ENCODE peak calls at places on chromosomes 2 and 18, in nine cellular contexts. One of them, this sample, is unnamed.
A peak's percentile ranks its signal among the peaks of the same experiment; 100 is the strongest.

GRCh38 chr2:20414806-20415205 is 32.1 kb upstream of the RHOB start:
- DNase-seq in K562: no peak
- DNase-seq in A549: no peak
- DNase-seq in H1: no peak
- DNase-seq in sigmoid colon: peak; percentile 46
- DNase-seq in upper lobe of left lung: peak; percentile 19
- DNase-seq in breast epithelium: no peak
- DNase-seq in endothelial cell of umbilical vein: no peak
- DNase-seq in uterus: peak; percentile 5
- DNase-seq in this sample: no peak

GRCh38 chr2:33363599-33364300 is 112.7 kb upstream of the RASGRP3 start:
- DNase-seq in K562: no peak
- DNase-seq in A549: no peak
- DNase-seq in H1: no peak
- DNase-seq in sigmoid colon: no peak
- DNase-seq in upper lobe of left lung: no peak
- DNase-seq in breast epithelium: no peak
- DNase-seq in endothelial cell of umbilical vein: peak; percentile 53
- DNase-seq in uterus: no peak
- DNase-seq in this sample: peak; percentile 11

GRCh38 chr18:75290737-75291358 is 80.3 kb downstream of the TSHZ1 start:
- DNase-seq in K562: no peak
- DNase-seq in A549: no peak
- DNase-seq in H1: no peak
- DNase-seq in sigmoid colon: no peak
- DNase-seq in upper lobe of left lung: no peak
- DNase-seq in breast epithelium: no peak
- DNase-seq in endothelial cell of umbilical vein: no peak
- DNase-seq in uterus: no peak
- DNase-seq in this sample: no peak

GRCh38 chr2:12493031-12493513 is 223.7 kb upstream of the TRIB2 start:
- DNase-seq in K562: peak; percentile 86
- DNase-seq in A549: no peak
- DNase-seq in H1: no peak
- DNase-seq in sigmoid colon: no peak
- DNase-seq in upper lobe of left lung: peak; percentile 29
- DNase-seq in breast epithelium: no peak
- DNase-seq in endothelial cell of umbilical vein: peak; percentile 12
- DNase-seq in uterus: peak; percentile 84
- DNase-seq in this sample: peak; percentile 66

GRCh38 chr18:8351173-8351572 is 258.1 kb upstream of the RAB12 start:
- DNase-seq in K562: no peak
- DNase-seq in A549: no peak
- DNase-seq in H1: no peak
- DNase-seq in sigmoid colon: no peak
- DNase-seq in upper lobe of left lung: no peak
- DNase-seq in breast epithelium: no peak
- DNase-seq in endothelial cell of umbilical vein: no peak
- DNase-seq in uterus: no peak
- DNase-seq in this sample: no peak

GRCh38 chr2:233458031-233458610 is 103.8 kb downstream of the DGKD start:
- DNase-seq in K562: no peak
- DNase-seq in A549: no peak
- DNase-seq in H1: no peak
- DNase-seq in sigmoid colon: no peak
- DNase-seq in upper lobe of left lung: no peak
- DNase-seq in breast epithelium: no peak
- DNase-seq in endothelial cell of umbilical vein: no peak
- DNase-seq in uterus: no peak
- DNase-seq in this sample: no peak

GRCh38 chr2:121427187-121427689 is 103.4 kb upstream of the RNU4ATAC start:
- DNase-seq in K562: no peak
- DNase-seq in A549: no peak
- DNase-seq in H1: no peak
- DNase-seq in sigmoid colon: no peak
- DNase-seq in upper lobe of left lung: no peak
- DNase-seq in breast epithelium: no peak
- DNase-seq in endothelial cell of umbilical vein: no peak
- DNase-seq in uterus: no peak
- DNase-seq in this sample: no peak

GRCh38 chr2:224453892-224454291 is 52.0 kb upstream of the FAM124B start:
- DNase-seq in K562: no peak
- DNase-seq in A549: no peak
- DNase-seq in H1: no peak
- DNase-seq in sigmoid colon: no peak
- DNase-seq in upper lobe of left lung: no peak
- DNase-seq in breast epithelium: no peak
- DNase-seq in endothelial cell of umbilical vein: no peak
- DNase-seq in uterus: no peak
- DNase-seq in this sample: no peak

GRCh38 chr2:86107031-86107430 is 996 bp downstream of the PTCD3 start:
- DNase-seq in K562: no peak
- DNase-seq in A549: no peak
- DNase-seq in H1: no peak
- DNase-seq in sigmoid colon: no peak
- DNase-seq in upper lobe of left lung: no peak
- DNase-seq in breast epithelium: no peak
- DNase-seq in endothelial cell of umbilical vein: no peak
- DNase-seq in uterus: no peak
- DNase-seq in this sample: no peak

GRCh38 chr2:164719996-164720941 is 99.0 kb upstream of the GRB14 start:
- DNase-seq in K562: no peak
- DNase-seq in A549: no peak
- DNase-seq in H1: no peak
- DNase-seq in sigmoid colon: no peak
- DNase-seq in upper lobe of left lung: no peak
- DNase-seq in breast epithelium: peak; percentile 51
- DNase-seq in endothelial cell of umbilical vein: no peak
- DNase-seq in uterus: no peak
- DNase-seq in this sample: no peak

GRCh38 chr2:212815453-212815852 is 276.9 kb upstream of the ERBB4 start:
- DNase-seq in K562: no peak
- DNase-seq in A549: no peak
- DNase-seq in H1: no peak
- DNase-seq in sigmoid colon: no peak
- DNase-seq in upper lobe of left lung: no peak
- DNase-seq in breast epithelium: no peak
- DNase-seq in endothelial cell of umbilical vein: no peak
- DNase-seq in uterus: no peak
- DNase-seq in this sample: no peak

GRCh38 chr2:199160677-199161465 is 296.9 kb downstream of the SATB2 start:
- DNase-seq in K562: no peak
- DNase-seq in A549: no peak
- DNase-seq in H1: no peak
- DNase-seq in sigmoid colon: no peak
- DNase-seq in upper lobe of left lung: no peak
- DNase-seq in breast epithelium: no peak
- DNase-seq in endothelial cell of umbilical vein: peak; percentile 35
- DNase-seq in uterus: no peak
- DNase-seq in this sample: no peak

GRCh38 chr2:217075225-217075802 is 215.4 kb upstream of the TNP1 start:
- DNase-seq in K562: peak; percentile 45
- DNase-seq in A549: no peak
- DNase-seq in H1: no peak
- DNase-seq in sigmoid colon: no peak
- DNase-seq in upper lobe of left lung: no peak
- DNase-seq in breast epithelium: no peak
- DNase-seq in endothelial cell of umbilical vein: no peak
- DNase-seq in uterus: peak; percentile 56
- DNase-seq in this sample: no peak

GRCh38 chr2:160417745-160418397 is 75.7 kb downstream of the RBMS1 start:
- DNase-seq in K562: no peak
- DNase-seq in A549: no peak
- DNase-seq in H1: no peak
- DNase-seq in sigmoid colon: no peak
- DNase-seq in upper lobe of left lung: no peak
- DNase-seq in breast epithelium: no peak
- DNase-seq in endothelial cell of umbilical vein: peak; percentile 84
- DNase-seq in uterus: no peak
- DNase-seq in this sample: no peak

GRCh38 chr2:85794491-85795121 is 40.8 kb downstream of the ATOH8 start:
- DNase-seq in K562: no peak
- DNase-seq in A549: no peak
- DNase-seq in H1: no peak
- DNase-seq in sigmoid colon: peak; percentile 64
- DNase-seq in upper lobe of left lung: no peak
- DNase-seq in breast epithelium: no peak
- DNase-seq in endothelial cell of umbilical vein: no peak
- DNase-seq in uterus: no peak
- DNase-seq in this sample: no peak

GRCh38 chr2:16409006-16409390 is 256.6 kb downstream of the CYRIA start:
- DNase-seq in K562: no peak
- DNase-seq in A549: no peak
- DNase-seq in H1: no peak
- DNase-seq in sigmoid colon: no peak
- DNase-seq in upper lobe of left lung: no peak
- DNase-seq in breast epithelium: no peak
- DNase-seq in endothelial cell of umbilical vein: no peak
- DNase-seq in uterus: no peak
- DNase-seq in this sample: no peak

GRCh38 chr18:45783097-45784075 is 42.1 kb upstream of the SIGLEC15 start:
- DNase-seq in K562: no peak
- DNase-seq in A549: no peak
- DNase-seq in H1: no peak
- DNase-seq in sigmoid colon: no peak
- DNase-seq in upper lobe of left lung: no peak
- DNase-seq in breast epithelium: no peak
- DNase-seq in endothelial cell of umbilical vein: no peak
- DNase-seq in uterus: no peak
- DNase-seq in this sample: no peak

GRCh38 chr2:205800804-205801203 is 118.5 kb downstream of the NRP2 start:
- DNase-seq in K562: no peak
- DNase-seq in A549: no peak
- DNase-seq in H1: no peak
- DNase-seq in sigmoid colon: peak; percentile 94
- DNase-seq in upper lobe of left lung: peak; percentile 57
- DNase-seq in breast epithelium: no peak
- DNase-seq in endothelial cell of umbilical vein: peak; percentile 99
- DNase-seq in uterus: peak; percentile 77
- DNase-seq in this sample: no peak

GRCh38 chr18:23354625-23355024 is 98.5 kb upstream of the RIOK3 start:
- DNase-seq in K562: peak; percentile 42
- DNase-seq in A549: peak; percentile 3
- DNase-seq in H1: peak; percentile 33
- DNase-seq in sigmoid colon: no peak
- DNase-seq in upper lobe of left lung: no peak
- DNase-seq in breast epithelium: no peak
- DNase-seq in endothelial cell of umbilical vein: peak; percentile 51
- DNase-seq in uterus: no peak
- DNase-seq in this sample: no peak

GRCh38 chr18:59012815-59013677 is 126.6 kb upstream of the SEC11C start:
- DNase-seq in K562: no peak
- DNase-seq in A549: no peak
- DNase-seq in H1: peak; percentile 38
- DNase-seq in sigmoid colon: no peak
- DNase-seq in upper lobe of left lung: no peak
- DNase-seq in breast epithelium: peak; percentile 75
- DNase-seq in endothelial cell of umbilical vein: peak; percentile 32
- DNase-seq in uterus: no peak
- DNase-seq in this sample: no peak

GRCh38 chr18:51654441-51655326 is 457.2 kb upstream of the MEX3C start:
- DNase-seq in K562: no peak
- DNase-seq in A549: no peak
- DNase-seq in H1: peak; percentile 71
- DNase-seq in sigmoid colon: no peak
- DNase-seq in upper lobe of left lung: no peak
- DNase-seq in breast epithelium: no peak
- DNase-seq in endothelial cell of umbilical vein: no peak
- DNase-seq in uterus: no peak
- DNase-seq in this sample: no peak
- TF ChIP-seq POLR2A in K562: no peak
- TF ChIP-seq POLR2A in A549: no peak
- TF ChIP-seq POLR2A in H1: no peak
- TF ChIP-seq POLR2A in sigmoid colon: no peak
- TF ChIP-seq POLR2A in upper lobe of left lung: no peak
- TF ChIP-seq POLR2A in breast epithelium: no peak
- TF ChIP-seq POLR2A in endothelial cell of umbilical vein: no peak
- TF ChIP-seq POLR2A in uterus: no peak
- TF ChIP-seq POLR2A in this sample: no peak

DNA sequence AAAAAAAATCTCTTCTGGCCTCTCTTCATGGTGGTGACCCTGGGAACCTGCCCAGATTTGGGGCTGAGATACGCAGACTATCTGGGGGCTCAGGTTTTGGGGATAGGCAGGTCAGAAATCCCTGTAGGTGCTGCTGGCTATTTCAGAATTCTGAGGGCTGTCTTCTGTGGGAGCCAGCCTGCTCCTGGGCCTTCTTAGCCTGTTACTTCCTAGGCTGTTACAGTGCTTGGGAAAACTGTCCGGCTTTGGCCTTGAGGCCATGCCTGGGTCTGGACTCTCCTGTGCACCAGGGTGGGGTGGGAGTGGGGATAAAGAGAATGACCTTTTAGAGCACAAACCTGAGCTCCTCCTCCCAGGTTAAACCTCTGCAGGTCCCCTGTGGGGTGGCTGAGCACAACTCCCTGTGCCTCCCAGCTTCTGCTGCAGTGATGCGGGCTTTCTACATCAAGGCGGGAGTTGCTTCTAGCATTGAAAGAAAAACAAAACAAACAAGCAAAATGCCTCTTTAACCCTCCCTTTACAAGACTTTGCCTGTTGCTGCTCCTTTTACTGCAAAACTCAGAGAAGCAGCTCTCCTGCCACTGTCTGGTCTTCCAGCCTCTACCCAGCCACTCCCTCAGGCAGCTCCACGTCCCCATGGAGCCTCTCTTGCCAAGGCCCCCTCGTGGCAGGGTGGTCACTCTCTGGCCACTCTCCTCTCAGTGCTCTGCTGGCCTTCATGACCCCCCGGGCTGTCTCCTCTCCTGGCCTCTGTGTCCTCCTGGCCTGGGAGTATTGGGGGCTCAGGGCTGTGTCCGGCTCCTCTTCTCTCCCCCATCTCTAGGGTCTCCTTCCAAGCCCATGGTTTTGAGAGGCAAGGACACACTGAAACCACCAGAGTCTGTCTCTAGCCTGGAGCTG is 293.0 kb upstream of the HS6ST1 start:
- DNase-seq in K562: no peak
- DNase-seq in A549: no peak
- DNase-seq in H1: no peak
- DNase-seq in sigmoid colon: peak; percentile 37
- DNase-seq in upper lobe of left lung: no peak
- DNase-seq in breast epithelium: no peak
- DNase-seq in endothelial cell of umbilical vein: no peak
- DNase-seq in uterus: no peak
- DNase-seq in this sample: no peak
- TF ChIP-seq POLR2A in K562: no peak
- TF ChIP-seq POLR2A in A549: no peak
- TF ChIP-seq POLR2A in H1: no peak
- TF ChIP-seq POLR2A in sigmoid colon: no peak
- TF ChIP-seq POLR2A in upper lobe of left lung: no peak
- TF ChIP-seq POLR2A in breast epithelium: no peak
- TF ChIP-seq POLR2A in endothelial cell of umbilical vein: no peak
- TF ChIP-seq POLR2A in uterus: no peak
- TF ChIP-seq POLR2A in this sample: no peak

GRCh38 chr18:3603460-3604259 is 153.7 kb downstream of the TGIF1 start:
- DNase-seq in K562: peak; percentile 72
- DNase-seq in A549: no peak
- DNase-seq in H1: no peak
- DNase-seq in sigmoid colon: peak; percentile 71
- DNase-seq in upper lobe of left lung: peak; percentile 62
- DNase-seq in breast epithelium: no peak
- DNase-seq in endothelial cell of umbilical vein: peak; percentile 96
- DNase-seq in uterus: no peak
- DNase-seq in this sample: no peak
- TF ChIP-seq POLR2A in K562: no peak
- TF ChIP-seq POLR2A in A549: peak; percentile 15
- TF ChIP-seq POLR2A in H1: peak; percentile 92
- TF ChIP-seq POLR2A in sigmoid colon: no peak
- TF ChIP-seq POLR2A in upper lobe of left lung: no peak
- TF ChIP-seq POLR2A in breast epithelium: no peak
- TF ChIP-seq POLR2A in endothelial cell of umbilical vein: peak; percentile 93
- TF ChIP-seq POLR2A in uterus: peak; percentile 43
- TF ChIP-seq POLR2A in this sample: no peak

GRCh38 chr2:43220229-43220981 is 6.0 kb downstream of the ZFP36L2 start:
- DNase-seq in K562: no peak
- DNase-seq in A549: no peak
- DNase-seq in H1: no peak
- DNase-seq in sigmoid colon: no peak
- DNase-seq in upper lobe of left lung: no peak
- DNase-seq in breast epithelium: no peak
- DNase-seq in endothelial cell of umbilical vein: peak; percentile 71
- DNase-seq in uterus: no peak
- DNase-seq in this sample: no peak
- TF ChIP-seq POLR2A in K562: no peak
- TF ChIP-seq POLR2A in A549: no peak
- TF ChIP-seq POLR2A in H1: no peak
- TF ChIP-seq POLR2A in sigmoid colon: no peak
- TF ChIP-seq POLR2A in upper lobe of left lung: no peak
- TF ChIP-seq POLR2A in breast epithelium: no peak
- TF ChIP-seq POLR2A in endothelial cell of umbilical vein: peak; percentile 10
- TF ChIP-seq POLR2A in uterus: no peak
- TF ChIP-seq POLR2A in this sample: no peak